ENCODE peak calls at places on chromosomes 5 and 9, in nine cellular contexts. One of them, this sample, is unnamed.

GRCh38 chr5:112706446-112707016 is 31.2 kb upstream of the APC start:
- DNase-seq in lower lobe of right lung: no peak
- DNase-seq in NCI-H345: no peak
- DNase-seq in pancreas: no peak
- DNase-seq in BE2C: no peak
- DNase-seq in SHP77 treated with DMSO at 0.1 percent for 48 hours: no peak
- DNase-seq in GM23248: no peak
- DNase-seq in stimulated activated CD4-positive, alpha-beta T cell treated with anti-CD3 and anti-CD28 coated beads, Interleukin-12 subunit alpha, Interleukin-12 subunit beta, amount 100 ng/mL, for 24 hours: no peak
- DNase-seq in GM20000: no peak
- DNase-seq in this sample: no peak

GRCh38 chr9:119934497-119934896 is 565.3 kb upstream of the BRINP1 start:
- DNase-seq in lower lobe of right lung: no peak
- DNase-seq in NCI-H345: no peak
- DNase-seq in pancreas: no peak
- DNase-seq in BE2C: no peak
- DNase-seq in SHP77 treated with DMSO at 0.1 percent for 48 hours: no peak
- DNase-seq in GM23248: no peak
- DNase-seq in stimulated activated CD4-positive, alpha-beta T cell treated with anti-CD3 and anti-CD28 coated beads, Interleukin-12 subunit alpha, Interleukin-12 subunit beta, amount 100 ng/mL, for 24 hours: no peak
- DNase-seq in GM20000: no peak
- DNase-seq in this sample: no peak

GRCh38 chr5:6804766-6805165 is 91.5 kb downstream of the TENT4A start:
- DNase-seq in lower lobe of right lung: no peak
- DNase-seq in NCI-H345: no peak
- DNase-seq in pancreas: no peak
- DNase-seq in BE2C: no peak
- DNase-seq in SHP77 treated with DMSO at 0.1 percent for 48 hours: no peak
- DNase-seq in GM23248: peak
- DNase-seq in stimulated activated CD4-positive, alpha-beta T cell treated with anti-CD3 and anti-CD28 coated beads, Interleukin-12 subunit alpha, Interleukin-12 subunit beta, amount 100 ng/mL, for 24 hours: no peak
- DNase-seq in GM20000: no peak
- DNase-seq in this sample: no peak

GRCh38 chr5:173763410-173763809 is 124.7 kb upstream of the CPEB4 start:
- DNase-seq in lower lobe of right lung: no peak
- DNase-seq in NCI-H345: no peak
- DNase-seq in pancreas: no peak
- DNase-seq in BE2C: no peak
- DNase-seq in SHP77 treated with DMSO at 0.1 percent for 48 hours: no peak
- DNase-seq in GM23248: no peak
- DNase-seq in stimulated activated CD4-positive, alpha-beta T cell treated with anti-CD3 and anti-CD28 coated beads, Interleukin-12 subunit alpha, Interleukin-12 subunit beta, amount 100 ng/mL, for 24 hours: no peak
- DNase-seq in GM20000: no peak
- DNase-seq in this sample: no peak

GRCh38 chr9:38047301-38048251 is 21.5 kb downstream of the SHB start:
- DNase-seq in lower lobe of right lung: peak
- DNase-seq in NCI-H345: peak
- DNase-seq in pancreas: peak
- DNase-seq in BE2C: no peak
- DNase-seq in SHP77 treated with DMSO at 0.1 percent for 48 hours: no peak
- DNase-seq in GM23248: peak
- DNase-seq in stimulated activated CD4-positive, alpha-beta T cell treated with anti-CD3 and anti-CD28 coated beads, Interleukin-12 subunit alpha, Interleukin-12 subunit beta, amount 100 ng/mL, for 24 hours: no peak
- DNase-seq in GM20000: no peak
- DNase-seq in this sample: peak

GRCh38 chr9:104977580-104977979 is 49.6 kb upstream of the ABCA1 start:
- DNase-seq in lower lobe of right lung: no peak
- DNase-seq in NCI-H345: no peak
- DNase-seq in pancreas: no peak
- DNase-seq in BE2C: no peak
- DNase-seq in SHP77 treated with DMSO at 0.1 percent for 48 hours: no peak
- DNase-seq in GM23248: no peak
- DNase-seq in stimulated activated CD4-positive, alpha-beta T cell treated with anti-CD3 and anti-CD28 coated beads, Interleukin-12 subunit alpha, Interleukin-12 subunit beta, amount 100 ng/mL, for 24 hours: no peak
- DNase-seq in GM20000: no peak
- DNase-seq in this sample: no peak

GRCh38 chr5:120083851-120084615 is 380.1 kb upstream of the PRR16 start:
- DNase-seq in lower lobe of right lung: no peak
- DNase-seq in NCI-H345: no peak
- DNase-seq in pancreas: no peak
- DNase-seq in BE2C: no peak
- DNase-seq in SHP77 treated with DMSO at 0.1 percent for 48 hours: peak
- DNase-seq in GM23248: no peak
- DNase-seq in stimulated activated CD4-positive, alpha-beta T cell treated with anti-CD3 and anti-CD28 coated beads, Interleukin-12 subunit alpha, Interleukin-12 subunit beta, amount 100 ng/mL, for 24 hours: no peak
- DNase-seq in GM20000: no peak
- DNase-seq in this sample: no peak

GRCh38 chr9:131578778-131579504 is 33.6 kb downstream of the PRRT1B start:
- DNase-seq in lower lobe of right lung: no peak
- DNase-seq in NCI-H345: no peak
- DNase-seq in pancreas: peak
- DNase-seq in BE2C: no peak
- DNase-seq in SHP77 treated with DMSO at 0.1 percent for 48 hours: no peak
- DNase-seq in GM23248: no peak
- DNase-seq in stimulated activated CD4-positive, alpha-beta T cell treated with anti-CD3 and anti-CD28 coated beads, Interleukin-12 subunit alpha, Interleukin-12 subunit beta, amount 100 ng/mL, for 24 hours: peak
- DNase-seq in GM20000: peak
- DNase-seq in this sample: no peak

GRCh38 chr9:128203024-128203841 is at the start of gene DNM1:
- DNase-seq in lower lobe of right lung: peak
- DNase-seq in NCI-H345: peak
- DNase-seq in pancreas: no peak
- DNase-seq in BE2C: peak
- DNase-seq in SHP77 treated with DMSO at 0.1 percent for 48 hours: peak
- DNase-seq in GM23248: peak
- DNase-seq in stimulated activated CD4-positive, alpha-beta T cell treated with anti-CD3 and anti-CD28 coated beads, Interleukin-12 subunit alpha, Interleukin-12 subunit beta, amount 100 ng/mL, for 24 hours: peak
- DNase-seq in GM20000: peak
- DNase-seq in this sample: no peak